ENCODE peak calls at places on chromosomes 13 and 19, in four cellular contexts. One of them, this sample, is unnamed.

GRCh38 chr13:101059803-101060202 is 356.5 kb downstream of the NALCN start:
- DNase-seq in KBM-7: no peak
- DNase-seq in smooth muscle cell of the brain vasculature: no peak
- DNase-seq in stimulated activated naive CD8-positive, alpha-beta T cell treated with anti-CD3 and anti-CD28 coated beads, Interleukin-15, amount 100 ng/mL, for 72 hours: no peak
- DNase-seq in this sample: no peak

GRCh38 chr19:34555447-34555846 is 73.9 kb downstream of the WTIP start:
- DNase-seq in KBM-7: peak; percentile 24
- DNase-seq in smooth muscle cell of the brain vasculature: no peak
- DNase-seq in stimulated activated naive CD8-positive, alpha-beta T cell treated with anti-CD3 and anti-CD28 coated beads, Interleukin-15, amount 100 ng/mL, for 72 hours: no peak
- DNase-seq in this sample: no peak

GRCh38 chr13:52980695-52981094 is 47.9 kb upstream of the OLFM4 start:
- DNase-seq in KBM-7: no peak
- DNase-seq in smooth muscle cell of the brain vasculature: no peak
- DNase-seq in stimulated activated naive CD8-positive, alpha-beta T cell treated with anti-CD3 and anti-CD28 coated beads, Interleukin-15, amount 100 ng/mL, for 72 hours: no peak
- DNase-seq in this sample: no peak

GRCh38 chr13:21326155-21327030 is 132.7 kb downstream of the ZDHHC20 start:
- DNase-seq in KBM-7: no peak
- DNase-seq in smooth muscle cell of the brain vasculature: no peak
- DNase-seq in stimulated activated naive CD8-positive, alpha-beta T cell treated with anti-CD3 and anti-CD28 coated beads, Interleukin-15, amount 100 ng/mL, for 72 hours: no peak
- DNase-seq in this sample: peak; percentile 24

GRCh38 chr13:89352384-89352783 is 1681.2 kb downstream of the SLITRK5 start:
- DNase-seq in KBM-7: no peak
- DNase-seq in smooth muscle cell of the brain vasculature: no peak
- DNase-seq in stimulated activated naive CD8-positive, alpha-beta T cell treated with anti-CD3 and anti-CD28 coated beads, Interleukin-15, amount 100 ng/mL, for 72 hours: no peak
- DNase-seq in this sample: no peak

GRCh38 chr13:37118002-37118401 is 12.5 kb upstream of the CSNK1A1L start:
- DNase-seq in KBM-7: no peak
- DNase-seq in smooth muscle cell of the brain vasculature: no peak
- DNase-seq in stimulated activated naive CD8-positive, alpha-beta T cell treated with anti-CD3 and anti-CD28 coated beads, Interleukin-15, amount 100 ng/mL, for 72 hours: no peak
- DNase-seq in this sample: no peak

GRCh38 chr13:23701646-23702045 is 131.4 kb downstream of the TNFRSF19 start:
- DNase-seq in KBM-7: no peak
- DNase-seq in smooth muscle cell of the brain vasculature: peak; percentile 91
- DNase-seq in stimulated activated naive CD8-positive, alpha-beta T cell treated with anti-CD3 and anti-CD28 coated beads, Interleukin-15, amount 100 ng/mL, for 72 hours: no peak
- DNase-seq in this sample: peak; percentile 92

GRCh38 chr19:32828643-32829344 is 40.8 kb downstream of the SLC7A9 start:
- DNase-seq in KBM-7: no peak
- DNase-seq in smooth muscle cell of the brain vasculature: no peak
- DNase-seq in stimulated activated naive CD8-positive, alpha-beta T cell treated with anti-CD3 and anti-CD28 coated beads, Interleukin-15, amount 100 ng/mL, for 72 hours: no peak
- DNase-seq in this sample: no peak

GRCh38 chr13:114065926-114066774 is 66.3 kb downstream of the RASA3 start:
- DNase-seq in KBM-7: no peak
- DNase-seq in smooth muscle cell of the brain vasculature: no peak
- DNase-seq in stimulated activated naive CD8-positive, alpha-beta T cell treated with anti-CD3 and anti-CD28 coated beads, Interleukin-15, amount 100 ng/mL, for 72 hours: peak; percentile 44
- DNase-seq in this sample: no peak

GRCh38 chr19:55613930-55614710 is 8.7 kb downstream of the ZNF865 start:
- DNase-seq in KBM-7: no peak
- DNase-seq in smooth muscle cell of the brain vasculature: no peak
- DNase-seq in stimulated activated naive CD8-positive, alpha-beta T cell treated with anti-CD3 and anti-CD28 coated beads, Interleukin-15, amount 100 ng/mL, for 72 hours: no peak
- DNase-seq in this sample: no peak

GRCh38 chr13:102289606-102290005 is 112.2 kb downstream of the FGF14 start:
- DNase-seq in KBM-7: no peak
- DNase-seq in smooth muscle cell of the brain vasculature: no peak
- DNase-seq in stimulated activated naive CD8-positive, alpha-beta T cell treated with anti-CD3 and anti-CD28 coated beads, Interleukin-15, amount 100 ng/mL, for 72 hours: no peak
- DNase-seq in this sample: no peak

GRCh38 chr19:1456121-1456900 is 6.4 kb downstream of the APC2 start:
- DNase-seq in KBM-7: no peak
- DNase-seq in smooth muscle cell of the brain vasculature: no peak
- DNase-seq in stimulated activated naive CD8-positive, alpha-beta T cell treated with anti-CD3 and anti-CD28 coated beads, Interleukin-15, amount 100 ng/mL, for 72 hours: no peak
- DNase-seq in this sample: no peak

GRCh38 chr19:48085904-48086864 is 24.4 kb downstream of the PLA2G4C start:
- DNase-seq in KBM-7: no peak
- DNase-seq in smooth muscle cell of the brain vasculature: no peak
- DNase-seq in stimulated activated naive CD8-positive, alpha-beta T cell treated with anti-CD3 and anti-CD28 coated beads, Interleukin-15, amount 100 ng/mL, for 72 hours: no peak
- DNase-seq in this sample: no peak

GRCh38 chr19:40802300-40803169 is 3.5 kb downstream of the EGLN2 start:
- DNase-seq in KBM-7: peak; percentile 66
- DNase-seq in smooth muscle cell of the brain vasculature: no peak
- DNase-seq in stimulated activated naive CD8-positive, alpha-beta T cell treated with anti-CD3 and anti-CD28 coated beads, Interleukin-15, amount 100 ng/mL, for 72 hours: no peak
- DNase-seq in this sample: no peak